ENCODE peak calls at places on chromosome 18, in eight cellular contexts. A is NCI-H446; O is activated CD4-positive, alpha-beta T cell treated with anti-CD3 and anti-CD28 coated beads, Interleukin-2, amount 10 ng/mL, durations not matched to agents 7 days and 5 days; W is fibroblast of pulmonary artery; D is HS-5; M is HT-29; X is T-helper 1 cell; B is stimulated activated CD8-positive, alpha-beta memory T cell treated with anti-CD3 and anti-CD28 coated beads, Interleukin-4, amount 100 ng/mL, for 48 hours. T is an unnamed sample.

GRCh38 chr18:78698914-78699313 is 280.7 kb upstream of the SALL3 start:
- DNase-seq in A (no peak), O (no peak), W (no peak), D (no peak), M (no peak), X (no peak), B (no peak), T (no peak)

GRCh38 chr18:54775686-54776085 is 52.6 kb upstream of the RAB27B start:
- DNase-seq in A (no peak), O (no peak), W (peak; percentile 93), D (peak; percentile 35), M (peak; percentile 55), X (no peak), B (no peak), T (no peak)

GRCh38 chr18:11902522-11903292 is 5.4 kb downstream of the MPPE1 start:
- DNase-seq in A (no peak), O (no peak), W (peak; percentile 16), D (no peak), M (no peak), X (no peak), B (no peak), T (no peak)

GRCh38 chr18:36179562-36180334 is 7.5 kb upstream of the MOCOS start:
- DNase-seq in A (no peak), O (no peak), W (peak; percentile 94), D (no peak), M (no peak), X (no peak), B (no peak), T (no peak)

GRCh38 chr18:39675358-39675757 is 2109.8 kb upstream of the CELF4 start:
- DNase-seq in A (no peak), O (no peak), W (peak; percentile 82), D (no peak), M (no peak), X (no peak), B (no peak), T (peak; percentile 22)

GRCh38 chr18:11505993-11506392 is 103.4 kb upstream of the SLC35G4 start:
- DNase-seq in A (no peak), O (no peak), W (no peak), D (no peak), M (no peak), X (no peak), B (no peak), T (no peak)

GRCh38 chr18:59455728-59456276 is 96.7 kb upstream of the LMAN1 start:
- DNase-seq in A (no peak), O (no peak), W (no peak), D (no peak), M (no peak), X (no peak), B (no peak), T (no peak)

GRCh38 chr18:48943736-48944527 is 6.8 kb downstream of the SMAD7 start:
- DNase-seq in A (no peak), O (peak; percentile 61), W (no peak), D (no peak), M (peak; percentile 58), X (peak; percentile 34), B (peak; percentile 22), T (no peak)

GRCh38 chr18:12589419-12589818 is 68.5 kb downstream of the SPIRE1 start:
- DNase-seq in A (no peak), O (no peak), W (no peak), D (no peak), M (no peak), X (no peak), B (no peak), T (no peak)

GRCh38 chr18:21686282-21687105 is 18.1 kb downstream of the ABHD3 start:
- DNase-seq in A (no peak), O (no peak), W (peak; percentile 17), D (no peak), M (peak; percentile 26), X (no peak), B (no peak), T (no peak)

GRCh38 chr18:10167759-10168158 is 253.9 kb downstream of the VAPA start:
- DNase-seq in A (no peak), O (no peak), W (no peak), D (no peak), M (no peak), X (no peak), B (no peak), T (no peak)

GRCh38 chr18:35024965-35025364 is 16.2 kb upstream of the MAPRE2 start:
- DNase-seq in A (no peak), O (no peak), W (peak; percentile 91), D (peak; percentile 15), M (no peak), X (no peak), B (no peak), T (no peak)